ENCODE peak calls at places on chromosomes 1 and 21, in seven cellular contexts. One of them, this sample, is unnamed.

GRCh38 chr1:248622491-248623106 is 12.3 kb downstream of the OR2T11 start:
- DNase-seq in RPMI8226: no peak
- DNase-seq in GM18507: peak
- DNase-seq in Calu3: peak
- DNase-seq in mesothelial cell of epicardium: no peak
- DNase-seq in fibroblast of the conjunctiva: no peak
- DNase-seq in left ventricle myocardium superior: no peak
- DNase-seq in this sample: peak

GRCh38 chr1:20165522-20165951 is 20.4 kb upstream of the UBXN10 start:
- DNase-seq in RPMI8226: peak
- DNase-seq in GM18507: no peak
- DNase-seq in left ventricle myocardium superior: no peak
- DNase-seq in fibroblast of the conjunctiva: no peak
- DNase-seq in mesothelial cell of epicardium: no peak
- DNase-seq in Calu3: no peak
- DNase-seq in this sample: no peak

GRCh38 chr1:176692988-176693696 is 230.2 kb downstream of the PAPPA2 start:
- DNase-seq in RPMI8226: no peak
- DNase-seq in mesothelial cell of epicardium: no peak
- DNase-seq in fibroblast of the conjunctiva: no peak
- DNase-seq in Calu3: no peak
- DNase-seq in GM18507: no peak
- DNase-seq in left ventricle myocardium superior: no peak
- DNase-seq in this sample: no peak

GRCh38 chr21:23292292-23292691 is 2294.1 kb downstream of the NCAM2 start:
- DNase-seq in RPMI8226: no peak
- DNase-seq in GM18507: no peak
- DNase-seq in left ventricle myocardium superior: no peak
- DNase-seq in Calu3: no peak
- DNase-seq in mesothelial cell of epicardium: no peak
- DNase-seq in fibroblast of the conjunctiva: no peak
- DNase-seq in this sample: no peak

GRCh38 chr21:16563795-16564194 is 834.0 kb downstream of the USP25 start:
- DNase-seq in fibroblast of the conjunctiva: no peak
- DNase-seq in RPMI8226: no peak
- DNase-seq in left ventricle myocardium superior: no peak
- DNase-seq in mesothelial cell of epicardium: no peak
- DNase-seq in GM18507: no peak
- DNase-seq in Calu3: peak
- DNase-seq in this sample: no peak

GRCh38 chr1:116999596-116999995 is 2.0 kb upstream of the CD101 start:
- DNase-seq in fibroblast of the conjunctiva: no peak
- DNase-seq in RPMI8226: no peak
- DNase-seq in left ventricle myocardium superior: no peak
- DNase-seq in Calu3: peak
- DNase-seq in mesothelial cell of epicardium: no peak
- DNase-seq in GM18507: no peak
- DNase-seq in this sample: no peak

GRCh38 chr21:40835179-40835694 is 11.7 kb downstream of the DSCAM start:
- DNase-seq in Calu3: no peak
- DNase-seq in fibroblast of the conjunctiva: no peak
- DNase-seq in left ventricle myocardium superior: no peak
- DNase-seq in mesothelial cell of epicardium: no peak
- DNase-seq in RPMI8226: no peak
- DNase-seq in GM18507: no peak
- DNase-seq in this sample: no peak

GRCh38 chr1:41862411-41863221 is 56.1 kb downstream of the HIVEP3 start:
- DNase-seq in left ventricle myocardium superior: no peak
- DNase-seq in mesothelial cell of epicardium: no peak
- DNase-seq in GM18507: no peak
- DNase-seq in fibroblast of the conjunctiva: no peak
- DNase-seq in RPMI8226: no peak
- DNase-seq in Calu3: no peak
- DNase-seq in this sample: no peak

GRCh38 chr1:245537992-245538391 is 383.2 kb downstream of the KIF26B start:
- DNase-seq in RPMI8226: no peak
- DNase-seq in fibroblast of the conjunctiva: no peak
- DNase-seq in mesothelial cell of epicardium: no peak
- DNase-seq in GM18507: no peak
- DNase-seq in Calu3: no peak
- DNase-seq in left ventricle myocardium superior: no peak
- DNase-seq in this sample: no peak

GRCh38 chr1:29332204-29332603 is 95.9 kb downstream of the PTPRU start:
- DNase-seq in Calu3: peak
- DNase-seq in mesothelial cell of epicardium: no peak
- DNase-seq in fibroblast of the conjunctiva: peak
- DNase-seq in left ventricle myocardium superior: no peak
- DNase-seq in RPMI8226: peak
- DNase-seq in GM18507: no peak
- DNase-seq in this sample: no peak